ENCODE peak calls at places on chromosomes 13 and 19, in eight cellular contexts. S is gastrocnemius medialis, R is thyroid gland, O is tibial nerve, M is prostate gland, F is esophagus squamous epithelium, X is H1, N is testis. Z is an unnamed sample. For H3K27me3, the result is how much of the 10 kb centered on the place peaks cover.

GRCh38 chr13:51834581-51835158 is 10.3 kb downstream of the TMEM272 start:
- DNase-seq in S (no peak), R (no peak), O (no peak), M (no peak), F (no peak), X (peak), N (no peak), Z (no peak)

GRCh38 chr13:41054212-41054877 is 7.0 kb upstream of the WBP4 start:
- DNase-seq in S (no peak), R (no peak), O (no peak), M (peak), F (no peak), X (no peak), N (peak), Z (peak)

GRCh38 chr19:6997679-6998445 is 23.4 kb downstream of the MBD3L2B start:
- DNase-seq in S (no peak), R (no peak), O (no peak), M (no peak), F (no peak), X (no peak), N (no peak), Z (no peak)

GRCh38 chr19:31675187-31675913 is 326.1 kb upstream of the TSHZ3 start:
- DNase-seq in S (no peak), R (no peak), O (no peak), M (no peak), F (no peak), X (no peak), N (no peak), Z (no peak)

GRCh38 chr13:57128909-57129308 is 11.8 kb upstream of the PRR20A start:
- DNase-seq in S (no peak), R (no peak), O (no peak), M (no peak), F (no peak), X (no peak), N (no peak), Z (no peak)

GRCh38 chr13:78998736-78999135 is 339.8 kb upstream of the OBI1 start:
- DNase-seq in S (no peak), R (no peak), O (no peak), M (no peak), F (no peak), X (no peak), N (no peak), Z (no peak)

GRCh38 chr19:32581704-32582164 is 744 bp downstream of the PDCD5 start:
- DNase-seq in S (peak), R (peak), O (no peak), M (peak), F (no peak), X (peak), N (peak), Z (no peak)

GRCh38 chr19:27920774-27921173 is 1292.2 kb downstream of the UQCRFS1 start:
- DNase-seq in S (no peak), R (no peak), O (no peak), M (no peak), F (no peak), X (no peak), N (no peak), Z (no peak)

GRCh38 chr19:51421229-51422052 is 4.0 kb upstream of the SIGLEC10 start:
- DNase-seq in S (no peak), R (no peak), O (no peak), M (no peak), F (no peak), X (no peak), N (no peak), Z (no peak)

GRCh38 chr13:47983070-47983469 is 18.0 kb downstream of the SUCLA2 start:
- DNase-seq in S (no peak), R (no peak), O (no peak), M (no peak), F (no peak), X (no peak), N (no peak), Z (no peak)

GRCh38 chr19:18304496-18305312 is 18.2 kb downstream of the LSM4 start:
- DNase-seq in S (peak), R (peak), O (peak), M (no peak), F (no peak), X (no peak), N (peak), Z (peak)

GRCh38 chr19:33392341-33393285 is 19.1 kb downstream of the CEBPG start:
- DNase-seq in S (no peak), R (peak), O (peak), M (no peak), F (no peak), X (no peak), N (peak), Z (peak)

GRCh38 chr19:37519890-37520289 is 13.2 kb downstream of the ZNF793 start:
- DNase-seq in S (no peak), R (no peak), O (no peak), M (no peak), F (no peak), X (no peak), N (no peak), Z (no peak)

GRCh38 chr19:23409392-23410048 is 14.2 kb upstream of the ZNF91 start:
- DNase-seq in S (no peak), R (no peak), O (no peak), M (no peak), F (no peak), X (no peak), N (no peak), Z (no peak)

GRCh38 chr19:41353466-41354342 is at the start of gene TGFB1:
- DNase-seq in S (peak), R (peak), O (peak), M (peak), F (peak), X (peak), N (peak), Z (peak)

GRCh38 chr19:41355035-41355434 is 1.3 kb upstream of the TGFB1 start:
- DNase-seq in S (no peak), R (no peak), O (no peak), M (no peak), F (no peak), X (no peak), N (no peak), Z (no peak)

GRCh38 chr19:41352609-41353465 is 885 bp downstream of the TGFB1 start:
- DNase-seq in S (no peak), R (peak), O (peak), M (peak), F (no peak), X (peak), N (peak), Z (peak)

GRCh38 chr19:41355802-41356201 is 2.1 kb upstream of the TGFB1 start:
- DNase-seq in S (no peak), R (no peak), O (no peak), M (no peak), F (no peak), X (no peak), N (no peak), Z (no peak)

DNA sequence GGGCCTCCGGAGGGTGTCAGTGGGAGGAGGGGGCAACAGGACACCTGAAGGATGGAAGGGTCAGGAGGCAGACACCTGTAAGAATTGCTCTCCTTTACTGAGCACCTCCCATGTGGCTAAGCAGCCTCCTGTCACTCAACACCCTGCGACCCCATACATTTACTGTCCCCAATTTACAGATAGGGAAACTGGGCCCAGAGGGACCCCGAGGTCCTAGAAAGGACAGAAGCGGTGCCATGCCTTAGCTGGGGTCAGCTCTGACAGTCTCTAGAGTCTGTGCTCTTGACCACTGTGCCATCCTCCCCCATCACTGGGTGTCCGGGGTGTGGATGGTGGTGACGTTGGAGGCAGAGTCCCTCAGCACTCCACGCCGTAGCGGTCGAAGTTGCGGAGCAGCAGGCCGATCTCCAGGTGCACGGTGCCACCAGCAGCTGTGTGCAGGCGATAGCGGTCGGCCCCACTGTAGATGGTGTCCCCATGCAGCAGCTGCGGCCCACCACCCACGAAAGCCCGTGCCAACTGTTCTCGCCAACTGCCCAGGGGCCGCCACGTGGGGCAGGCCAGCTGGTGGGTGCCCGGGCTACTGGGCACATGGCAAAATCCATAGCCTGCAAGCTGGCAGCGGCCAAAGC is 737 bp upstream of the TGFB1 start:
- DNase-seq in S (no peak), R (no peak), O (no peak), M (no peak), F (no peak), X (no peak), N (no peak), Z (no peak)
- H3K27me3 ChIP-seq in S (under half), R (under half), O (under half), M (under half), F (under half), X (under half), N (under half), Z (under half)

DNA sequence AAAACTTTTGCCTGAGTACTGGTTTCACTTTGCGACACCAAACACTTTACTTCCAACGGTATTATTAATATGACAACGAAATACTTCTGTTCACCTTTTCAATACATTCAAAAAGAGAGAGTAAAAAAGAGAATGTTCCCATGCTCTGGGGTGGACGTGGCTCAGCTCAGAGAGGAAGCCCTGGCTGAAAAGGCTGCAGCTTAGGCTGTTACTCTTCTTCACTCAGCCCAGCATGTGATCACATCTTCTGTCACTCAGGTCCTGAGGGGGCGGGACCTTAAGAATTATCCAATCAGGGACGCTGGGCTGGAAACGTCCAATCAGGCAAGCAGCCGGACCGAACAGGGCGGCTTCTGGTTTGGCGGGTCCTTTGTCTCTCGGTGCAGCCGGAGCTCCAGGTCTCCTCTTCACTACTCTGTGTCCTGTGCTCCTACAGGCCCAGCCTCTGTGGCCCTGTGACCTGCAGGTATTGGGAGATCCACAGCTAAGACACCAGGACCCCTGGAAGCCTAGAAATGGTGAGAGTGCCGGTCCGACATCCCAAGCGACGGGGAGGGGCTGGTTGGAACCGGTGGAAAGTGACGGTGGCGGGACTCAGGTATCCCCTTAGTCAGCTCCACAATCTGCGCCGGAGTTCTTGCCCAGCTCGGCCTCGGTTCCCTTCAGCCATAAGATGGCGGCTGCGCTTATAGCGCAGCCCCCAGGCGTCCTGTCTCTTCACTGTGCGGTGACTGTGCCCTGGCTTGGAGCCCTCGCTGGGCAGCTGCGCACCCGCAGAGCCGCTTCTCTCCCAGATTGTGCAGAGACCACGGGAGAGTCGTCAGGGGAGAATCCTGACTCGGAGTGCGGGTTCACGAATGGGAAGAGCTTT is at the start of gene ZNF93:
- DNase-seq in S (peak), R (peak), O (peak), M (peak), F (peak), X (peak), N (peak), Z (peak)
- TF ChIP-seq POLR2A in S (peak), R (peak), O (no peak), M (peak), F (peak), X (peak), N (peak), Z (peak)

GRCh38 chr19:10091370-10091687 is 5.2 kb downstream of the SHFL start:
- DNase-seq in S (no peak), R (no peak), O (no peak), M (no peak), F (no peak), X (no peak), N (no peak), Z (no peak)
- H3K27me3 ChIP-seq in S (under half), R (under half), O (under half), M (under half), F (under half), X (under half), N (under half), Z (under half)

DNA sequence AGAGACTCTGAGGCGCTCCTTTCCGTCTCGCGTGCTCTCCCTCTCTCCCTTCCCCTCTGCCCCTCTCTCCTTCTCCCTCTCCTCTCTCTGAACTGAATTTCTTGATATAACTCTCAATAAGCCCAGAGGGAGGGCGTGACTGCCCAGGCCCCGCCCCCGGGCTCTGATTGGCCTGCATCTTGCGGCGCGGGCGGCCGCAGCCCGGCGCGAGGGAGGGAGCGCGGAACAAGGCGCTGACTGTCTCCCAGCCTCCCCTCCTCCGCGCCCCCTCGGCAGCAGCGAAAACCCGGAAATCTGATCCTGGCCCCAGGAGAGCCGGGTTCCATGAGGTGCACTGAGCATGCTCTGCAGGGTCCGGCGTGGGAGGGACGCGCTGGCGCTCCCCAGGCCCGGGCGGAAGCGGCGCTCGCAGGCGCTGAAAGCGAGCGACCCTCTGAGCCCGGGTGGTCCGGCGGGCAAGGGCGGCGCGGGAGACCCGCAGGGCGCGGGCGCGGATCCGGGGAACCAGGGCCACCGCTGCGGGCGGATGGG is at the start of gene PCDH9:
- DNase-seq in S (peak), R (peak), O (peak), M (peak), F (peak), X (peak), N (peak), Z (peak)
- TF ChIP-seq POLR2A in S (peak), R (peak), O (peak), M (peak), F (peak), X (no peak), N (peak), Z (peak)

DNA sequence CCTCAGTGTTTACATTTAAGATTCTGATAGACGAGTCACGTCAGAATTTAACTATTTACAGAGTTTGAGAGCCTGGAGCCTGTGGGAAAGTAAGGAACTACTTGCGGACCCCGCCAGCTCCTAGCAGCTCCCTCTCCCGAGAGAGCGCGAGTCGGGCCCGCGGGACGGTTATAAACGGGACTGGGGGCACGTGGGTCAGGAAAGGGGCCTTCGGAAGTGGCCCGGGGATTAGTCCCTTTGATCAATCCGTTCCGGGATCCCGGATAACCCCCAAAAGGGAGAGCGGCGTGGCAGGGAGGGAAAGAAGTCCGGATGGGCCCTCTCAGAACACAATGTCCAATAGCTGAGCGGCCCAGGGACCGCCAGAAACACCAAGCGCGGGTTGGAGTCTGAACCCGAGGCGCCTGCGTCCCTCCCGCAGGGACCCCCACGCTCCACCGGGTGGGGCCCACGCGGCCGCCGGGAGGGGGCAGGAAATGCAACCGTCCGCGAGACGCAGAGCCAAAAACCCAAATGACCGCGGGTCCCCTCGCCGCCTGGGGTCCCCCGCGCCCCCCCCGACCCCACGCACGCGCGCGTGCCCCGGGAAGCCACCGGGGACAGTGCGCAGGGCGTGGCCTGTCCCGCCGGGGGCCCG is 3.6 kb downstream of the ZIC5 start:
- DNase-seq in S (no peak), R (no peak), O (no peak), M (no peak), F (no peak), X (no peak), N (no peak), Z (no peak)
- H3K27me3 ChIP-seq in S (half or more), R (half or more), O (half or more), M (half or more), F (half or more), X (under half), N (under half), Z (half or more)

GRCh38 chr19:44002566-44003460 is at the start of gene ZNF230:
- DNase-seq in S (peak), R (peak), O (peak), M (peak), F (peak), X (peak), N (peak), Z (peak)
- TF ChIP-seq POLR2A in S (no peak), R (peak), O (no peak), M (peak), F (no peak), X (no peak), N (no peak), Z (no peak)

DNA sequence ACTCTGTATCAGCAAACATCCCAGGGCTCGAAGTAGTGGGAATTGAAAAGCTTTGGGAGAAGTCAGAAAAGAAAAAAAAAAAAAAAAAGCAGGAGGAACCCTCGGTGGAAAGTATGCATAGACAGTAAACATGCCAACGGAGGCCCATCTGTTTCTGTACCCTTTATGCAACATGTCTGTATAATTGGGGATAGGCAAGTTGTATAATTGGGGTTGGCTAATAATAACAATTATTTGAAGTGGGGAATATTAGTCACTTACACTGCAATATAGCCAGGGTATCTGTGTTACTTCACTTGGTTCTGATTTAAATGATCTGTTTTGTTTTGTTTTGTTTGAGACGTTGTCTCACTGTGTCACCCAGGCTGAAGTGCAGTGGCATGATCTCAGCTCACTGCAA is 12.1 kb upstream of the IGFL4 start:
- DNase-seq in S (no peak), R (no peak), O (no peak), M (no peak), F (no peak), X (no peak), N (no peak), Z (no peak)
- H3K27me3 ChIP-seq in S (under half), R (under half), O (under half), M (under half), F (under half), X (under half), N (under half), Z (under half)